ENCODE peak calls at places on chromosomes 5 and 9, in four cellular contexts. O is dorsolateral prefrontal cortex, R is endodermal cell, V is ELR. W is an unnamed sample.

GRCh38 chr5:150412319-150413175 is at the start of gene CD74:
- DNase-seq in O (peak; percentile 30), R (peak; percentile 87), V (peak; percentile 37), W (peak; percentile 30)

GRCh38 chr5:64331597-64332277 is 166.1 kb downstream of the RNF180 start:
- DNase-seq in O (no peak), R (no peak), V (no peak), W (no peak)

GRCh38 chr5:81269751-81270686 is 31.4 kb upstream of the ZCCHC9 start:
- DNase-seq in O (no peak), R (peak; percentile 82), V (peak; percentile 22), W (no peak)

GRCh38 chr9:95626885-95627558 is 110.3 kb upstream of the PTCH1 start:
- DNase-seq in O (no peak), R (no peak), V (peak; percentile 30), W (peak; percentile 20)

GRCh38 chr5:180126716-180127681 is 55.4 kb upstream of the RNF130 start:
- DNase-seq in O (peak; percentile 53), R (peak; percentile 80), V (no peak), W (peak; percentile 24)

GRCh38 chr9:23172979-23173637 is 652.9 kb downstream of the ELAVL2 start:
- DNase-seq in O (no peak), R (no peak), V (no peak), W (no peak)

GRCh38 chr5:5183192-5183699 is 43.1 kb downstream of the ADAMTS16 start:
- DNase-seq in O (no peak), R (peak; percentile 88), V (no peak), W (no peak)

GRCh38 chr9:88922091-88922490 is 69.2 kb upstream of the S1PR3 start:
- DNase-seq in O (no peak), R (no peak), V (no peak), W (no peak)

GRCh38 chr5:146541956-146542849 is 26.2 kb upstream of the GPR151 start:
- DNase-seq in O (peak; percentile 69), R (peak; percentile 96), V (peak; percentile 66), W (peak; percentile 78)

W was measured in GM23248.